ENCODE peak calls at places on chromosome 10, in four cellular contexts. Y is esophagus muscularis mucosa, B is endothelial cell of umbilical vein, F is stomach. M is an unnamed sample. For H3K9me3, the result is how much of the 10 kb centered on the place peaks cover.

GRCh38 chr10:93408788-93409187 is 73.3 kb downstream of the MYOF start:
- DNase-seq in Y (no peak), F (no peak), B (no peak), M (no peak)

GRCh38 chr10:16049775-16050174 is 189.5 kb upstream of the MINDY3 start:
- DNase-seq in Y (no peak), F (no peak), B (no peak), M (no peak)

GRCh38 chr10:82124713-82125112 is 249.7 kb downstream of the NRG3 start:
- DNase-seq in Y (no peak), F (no peak), B (no peak), M (no peak)

GRCh38 chr10:3067859-3068179 is 471 bp downstream of the PFKP start:
- DNase-seq in Y (no peak), B (no peak), F (no peak), M (no peak)

GRCh38 chr10:110446954-110447608 is 50.6 kb upstream of the DUSP5 start:
- DNase-seq in B (peak), F (no peak), Y (no peak), M (peak)

GRCh38 chr10:29858352-29859267 is 200.8 kb downstream of the JCAD start:
- DNase-seq in F (peak), Y (no peak), B (peak), M (no peak)

GRCh38 chr10:124383496-124383895 is 35.2 kb downstream of the OAT start:
- DNase-seq in F (peak), Y (no peak), B (no peak), M (no peak)

GRCh38 chr10:86968994-86969355 is 693 bp downstream of the ADIRF start:
- DNase-seq in F (peak), Y (no peak), B (no peak), M (no peak)

GRCh38 chr10:17984056-17984455 is 32.3 kb downstream of the SLC39A12 start:
- DNase-seq in B (no peak), Y (no peak), F (no peak), M (no peak)

GRCh38 chr10:132030898-132031463 is 34.8 kb upstream of the JAKMIP3 start:
- DNase-seq in Y (no peak), B (no peak), F (no peak), M (no peak)

GRCh38 chr10:119726291-119727261 is 726 bp downstream of the INPP5F start:
- DNase-seq in Y (no peak), F (no peak), B (peak), M (no peak)

GRCh38 chr10:15515207-15515606 is 144.1 kb upstream of the FAM171A1 start:
- DNase-seq in Y (no peak), F (no peak), B (no peak), M (no peak)

GRCh38 chr10:132610071-132610701 is 72.6 kb downstream of the INPP5A start:
- DNase-seq in F (no peak), B (no peak), Y (no peak), M (peak)

GRCh38 chr10:79027147-79028055 is 41.4 kb upstream of the ZMIZ1 start:
- DNase-seq in F (no peak), B (no peak), Y (no peak), M (peak)

GRCh38 chr10:61464461-61465215 is 11.5 kb upstream of the TMEM26 start:
- DNase-seq in B (peak), Y (no peak), F (no peak), M (no peak)

GRCh38 chr10:124071141-124071540 is 22.3 kb downstream of the CHST15 start:
- DNase-seq in Y (no peak), B (no peak), F (no peak), M (peak)

GRCh38 chr10:47258921-47259320 is 41.1 kb upstream of the GDF10 start:
- DNase-seq in F (no peak), Y (no peak), B (no peak), M (no peak)

GRCh38 chr10:121891103-121891502 is 36.7 kb downstream of the ATE1 start:
- DNase-seq in F (no peak), Y (no peak), B (no peak), M (no peak)
- TF ChIP-seq POLR2A in F (no peak), Y (no peak), B (no peak), M (no peak)

DNA sequence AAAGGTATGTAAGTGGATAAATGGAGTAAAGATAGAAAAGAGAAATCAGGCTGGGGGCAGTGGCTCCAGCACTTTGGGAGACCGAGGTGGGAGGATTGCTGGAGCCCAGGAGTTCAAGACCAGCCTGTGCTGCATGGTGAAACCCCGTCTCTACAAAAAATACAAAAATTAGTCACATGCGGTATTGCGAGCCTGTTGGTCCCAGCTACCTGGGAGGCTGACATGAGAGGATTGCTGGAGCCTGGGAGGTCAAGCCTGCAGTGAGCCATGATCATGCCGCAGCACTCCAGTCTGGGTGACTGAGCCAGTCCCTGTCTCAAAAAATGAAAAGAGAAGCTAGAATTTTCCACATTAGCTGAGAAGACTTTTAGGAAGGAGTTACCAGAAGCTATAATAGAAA is 14.8 kb downstream of the LCOR start:
- DNase-seq in B (no peak), Y (peak), F (no peak), M (no peak)
- H3K9me3 ChIP-seq in B (under half), Y (under half), F (under half), M (under half)

DNA sequence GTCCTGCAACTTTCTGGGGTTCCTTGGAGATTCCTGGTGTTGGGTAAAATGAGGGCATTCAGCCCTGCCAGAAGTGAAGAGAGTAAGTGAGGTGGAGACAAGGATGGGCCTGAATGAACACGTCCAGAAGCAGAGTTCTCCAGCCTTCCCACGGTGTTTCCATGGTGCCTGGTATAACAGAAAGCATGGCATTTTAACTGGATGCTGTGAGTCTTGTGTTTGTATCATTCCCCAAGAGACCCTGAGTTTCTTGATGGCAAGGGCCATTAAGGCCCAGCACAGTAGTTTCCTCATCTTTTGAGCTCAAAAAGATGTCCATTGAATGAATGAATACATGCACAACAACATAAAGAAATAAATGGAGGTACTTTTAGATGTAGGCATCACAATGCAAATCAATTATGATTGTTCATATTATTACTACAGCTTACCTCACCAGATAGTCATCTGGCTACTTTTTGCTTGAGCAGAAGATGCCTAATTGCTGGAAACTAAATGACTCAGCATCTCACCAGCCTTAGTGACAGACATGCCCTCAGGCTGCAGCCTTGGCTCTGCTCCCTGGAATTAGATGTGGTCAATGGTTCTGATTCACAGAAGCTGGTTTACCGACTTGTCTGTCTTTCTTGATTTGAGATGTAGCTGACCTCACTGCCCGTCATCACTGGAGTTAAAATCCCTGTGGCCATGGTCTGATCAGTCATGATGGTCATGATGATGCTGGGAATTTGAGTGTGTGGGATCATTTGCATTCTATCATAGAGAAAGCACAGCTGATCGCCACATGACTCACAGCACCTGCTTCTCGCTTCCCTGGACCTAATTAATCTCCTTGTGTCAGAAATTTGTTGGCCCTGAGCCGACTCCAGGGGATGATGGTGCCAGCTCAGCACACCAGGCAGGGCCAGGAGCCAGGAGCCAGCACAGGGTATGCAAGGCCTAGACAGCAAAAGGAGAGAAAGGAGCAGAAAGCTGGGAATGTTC is 83.9 kb downstream of the CXCL12 start:
- DNase-seq in F (peak), Y (peak), B (no peak), M (no peak)
- TF ChIP-seq POLR2AphosphoS5 in F (no peak), Y (no peak), B (no peak), M (no peak)

DNA sequence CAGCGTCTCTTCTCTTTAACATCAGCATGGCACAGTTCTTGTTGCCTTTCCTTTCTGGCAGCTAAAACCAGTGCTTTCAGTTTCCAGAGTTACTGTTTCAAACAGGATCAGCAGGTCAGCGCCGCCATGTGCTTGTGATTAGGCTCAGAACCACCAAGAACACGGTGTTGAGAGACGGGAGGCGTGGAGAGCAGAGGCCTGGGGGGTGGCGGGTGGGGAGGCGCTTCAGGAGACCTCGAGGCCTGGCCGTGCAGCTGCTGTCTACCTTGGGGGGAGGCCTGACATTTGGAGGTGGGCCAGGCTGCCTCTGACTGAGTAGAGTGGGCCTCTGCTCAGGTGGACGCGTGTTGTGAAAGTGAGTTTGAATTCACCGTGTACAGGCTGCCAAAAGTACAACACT is 22.0 kb downstream of the PFKFB3 start:
- DNase-seq in Y (no peak), B (no peak), F (no peak), M (no peak)
- TF ChIP-seq POLR2A in Y (no peak), B (no peak), F (no peak), M (no peak)

GRCh38 chr10:11425672-11426071 is 185.8 kb downstream of the USP6NL start:
- DNase-seq in Y (no peak), F (no peak), B (no peak), M (no peak)
- H3K9me3 ChIP-seq in Y (under half), F (under half), B (under half), M (under half)

GRCh38 chr10:68576118-68576517 is 16.0 kb downstream of the TET1 start:
- DNase-seq in Y (no peak), F (no peak), B (no peak), M (no peak)
- TF ChIP-seq POLR2AphosphoS5 in Y (no peak), F (no peak), B (no peak), M (no peak)

DNA sequence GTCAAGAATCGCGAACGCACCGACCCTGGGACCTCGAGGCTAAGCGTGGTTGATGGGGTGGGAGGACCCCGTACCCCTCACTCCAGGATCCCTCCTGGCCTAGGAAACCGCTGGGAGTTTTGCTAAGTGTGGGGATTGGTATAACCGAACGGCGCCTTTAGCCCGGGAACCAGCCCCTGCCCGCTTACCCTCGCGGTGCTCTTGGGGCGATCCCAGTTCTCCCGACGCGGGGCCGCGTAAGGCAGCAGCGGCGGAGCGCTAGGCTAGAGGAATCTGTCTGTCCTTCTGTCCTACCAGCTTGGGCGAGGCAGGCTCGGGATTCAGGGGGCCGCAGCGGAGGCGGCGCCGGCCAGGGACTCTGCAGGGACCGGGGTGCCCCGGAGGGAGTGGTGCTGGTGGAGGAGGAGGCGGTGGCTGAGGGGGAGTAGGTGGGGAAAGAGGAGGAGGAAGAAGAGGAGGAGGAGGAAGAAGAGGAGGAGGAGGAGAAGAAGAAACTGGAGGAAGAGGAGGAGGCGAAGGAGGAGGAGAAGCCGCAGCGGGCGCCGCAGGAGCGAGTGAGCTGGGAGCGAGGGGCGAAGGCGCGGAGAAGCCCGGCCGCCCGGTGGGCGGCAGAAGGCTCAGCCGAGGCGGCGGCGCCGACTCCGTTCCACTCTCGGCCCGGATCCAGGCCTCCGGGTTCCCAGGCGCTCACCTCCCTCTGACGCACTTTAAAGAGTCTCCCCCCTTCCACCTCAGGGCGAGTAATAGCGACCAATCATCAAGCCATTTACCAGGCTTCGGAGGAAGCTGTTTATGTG is 439 bp upstream of the EMX2 start:
- DNase-seq in Y (no peak), B (no peak), F (no peak), M (no peak)
- TF ChIP-seq POLR2A in Y (no peak), B (no peak), F (no peak), M (no peak)

GRCh38 chr10:42532996-42533395 is 105.4 kb downstream of the ZNF33B start:
- DNase-seq in F (no peak), Y (no peak), B (no peak), M (no peak)
- H3K9me3 ChIP-seq in F (under half), Y (half or more), B (under half), M (under half)

GRCh38 chr10:80408198-80409085 is at the start of gene PRXL2A:
- DNase-seq in Y (no peak), F (peak), B (peak), M (peak)
- TF ChIP-seq POLR2AphosphoS5 in Y (peak), F (peak), B (peak), M (peak)

GRCh38 chr10:11454160-11454559 is 157.3 kb downstream of the USP6NL start:
- DNase-seq in F (no peak), B (no peak), Y (peak), M (no peak)
- TF ChIP-seq POLR2A in F (no peak), B (no peak), Y (no peak), M (no peak)

M was measured in spleen.